ENCODE peak calls at places on chromosome 10, in seven cellular contexts. K, I, V, H, U, S and Z are unnamed samples.

GRCh38 chr10:52818019-52818418 is 45.4 kb upstream of the MBL2 start:
- DNase-seq in I (no peak), V (peak; percentile 90), H (peak; percentile 65), U (peak; percentile 67), K (peak; percentile 59), S (no peak), Z (peak; percentile 46)

GRCh38 chr10:118501171-118501570 is 94.3 kb downstream of the PRLHR start:
- DNase-seq in U (no peak), K (no peak), I (no peak), V (no peak), S (peak; percentile 10), H (no peak), Z (no peak)

GRCh38 chr10:30493609-30494530 is 59.9 kb downstream of the MAP3K8 start:
- DNase-seq in U (peak; percentile 96), S (no peak), H (peak; percentile 53), V (peak; percentile 12), I (no peak), K (peak; percentile 66), Z (no peak)

GRCh38 chr10:44060719-44061118 is 324.2 kb downstream of the CXCL12 start:
- DNase-seq in H (no peak), S (no peak), K (no peak), I (no peak), U (no peak), V (no peak), Z (no peak)

GRCh38 chr10:114716811-114717404 is 58.8 kb upstream of the ABLIM1 start:
- DNase-seq in I (no peak), U (peak; percentile 63), S (no peak), V (no peak), H (no peak), K (peak; percentile 28), Z (no peak)

GRCh38 chr10:33005322-33006282 is 47.6 kb upstream of the ITGB1 start:
- DNase-seq in U (peak; percentile 99), S (peak; percentile 73), I (peak; percentile 85), V (peak; percentile 94), K (peak; percentile 98), H (peak; percentile 96), Z (peak; percentile 18)

GRCh38 chr10:49008056-49008455 is 68.4 kb upstream of the LRRC18 start:
- DNase-seq in U (no peak), V (no peak), H (no peak), S (no peak), I (no peak), K (no peak), Z (no peak)

GRCh38 chr10:116190883-116191282 is 82.1 kb downstream of the GFRA1 start:
- DNase-seq in U (no peak), K (no peak), I (no peak), H (no peak), V (no peak), S (no peak), Z (no peak)

GRCh38 chr10:17062493-17063487 is 66.8 kb downstream of the CUBN start:
- DNase-seq in H (peak; percentile 95), U (peak; percentile 75), K (peak; percentile 88), V (peak; percentile 89), I (no peak), S (no peak), Z (no peak)

GRCh38 chr10:35336921-35337741 is 822 bp downstream of the CCNY start:
- DNase-seq in V (peak; percentile 55), S (peak; percentile 73), I (peak; percentile 39), H (peak; percentile 48), K (no peak), U (peak; percentile 42), Z (peak; percentile 37)

GRCh38 chr10:73953665-73954064 is 42.7 kb downstream of the PLAU start:
- DNase-seq in H (peak; percentile 97), V (no peak), U (peak; percentile 80), K (no peak), I (no peak), S (no peak), Z (no peak)

GRCh38 chr10:132257271-132257670 is 50.5 kb downstream of the STK32C start:
- DNase-seq in H (no peak), V (no peak), K (peak; percentile 46), I (no peak), U (no peak), S (no peak), Z (no peak)

GRCh38 chr10:132882069-132882468 is 60.3 kb downstream of the CFAP46 start:
- DNase-seq in V (no peak), K (no peak), S (no peak), I (no peak), H (no peak), U (no peak), Z (no peak)

GRCh38 chr10:97590082-97590747 is 694 bp downstream of the C10orf62 start:
- DNase-seq in H (no peak), U (no peak), I (no peak), K (no peak), S (no peak), V (no peak), Z (no peak)

GRCh38 chr10:125205431-125205830 is 45.1 kb upstream of the CTBP2 start:
- DNase-seq in U (no peak), S (no peak), H (no peak), K (no peak), I (no peak), V (no peak), Z (no peak)

GRCh38 chr10:26215534-26215922 is 1.0 kb upstream of the GAD2 start:
- DNase-seq in I (no peak), V (no peak), S (no peak), K (no peak), U (no peak), H (no peak), Z (no peak)

GRCh38 chr10:34599401-34599800 is 215.7 kb downstream of the PARD3 start:
- DNase-seq in V (no peak), U (no peak), H (no peak), I (no peak), K (peak; percentile 24), S (no peak), Z (no peak)

GRCh38 chr10:6221971-6222751 is 19.4 kb downstream of the PFKFB3 start:
- DNase-seq in U (no peak), K (peak; percentile 29), I (no peak), S (no peak), V (no peak), H (peak; percentile 59), Z (no peak)

GRCh38 chr10:28587270-28587969 is 54.5 kb downstream of the WAC start:
- DNase-seq in U (peak; percentile 18), I (no peak), H (peak; percentile 38), S (no peak), V (no peak), K (peak; percentile 58), Z (no peak)

GRCh38 chr10:30182191-30183075 is 123.0 kb upstream of the JCAD start:
- DNase-seq in U (peak; percentile 96), K (peak; percentile 90), I (no peak), S (no peak), H (peak; percentile 92), V (peak; percentile 74), Z (no peak)

GRCh38 chr10:7085913-7086589 is 324.8 kb downstream of the SFMBT2 start:
- DNase-seq in K (peak; percentile 72), U (peak; percentile 8), H (peak; percentile 88), V (peak; percentile 84), S (no peak), I (peak; percentile 59), Z (no peak)

GRCh38 chr10:69333205-69333604 is 54.9 kb downstream of the HK1 start:
- DNase-seq in H (peak; percentile 78), S (peak; percentile 60), K (no peak), I (peak; percentile 81), V (peak; percentile 96), U (peak; percentile 99), Z (no peak)

GRCh38 chr10:36494386-36494785 is 631.0 kb upstream of the ANKRD30A start:
- DNase-seq in K (peak; percentile 87), S (no peak), I (no peak), V (no peak), U (no peak), H (peak; percentile 83), Z (no peak)

GRCh38 chr10:3868274-3868669 is 83.3 kb upstream of the KLF6 start:
- DNase-seq in U (peak; percentile 62), K (no peak), H (no peak), I (no peak), S (no peak), V (no peak), Z (no peak)

GRCh38 chr10:30124706-30125105 is 65.3 kb upstream of the JCAD start:
- DNase-seq in I (no peak), U (no peak), V (no peak), H (no peak), S (no peak), K (no peak), Z (no peak)

GRCh38 chr10:87660484-87661133 is 931 bp downstream of the PAPSS2 start:
- DNase-seq in K (peak; percentile 79), I (no peak), U (peak; percentile 23), V (no peak), S (no peak), H (peak; percentile 85), Z (no peak)

GRCh38 chr10:59807629-59808620 is 54.7 kb upstream of the MRLN start:
- DNase-seq in S (no peak), U (no peak), I (no peak), H (no peak), V (no peak), K (no peak), Z (no peak)

GRCh38 chr10:132296671-132297443 is 10.9 kb downstream of the STK32C start:
- DNase-seq in U (no peak), H (no peak), V (no peak), K (no peak), S (no peak), I (peak; percentile 22), Z (no peak)

GRCh38 chr10:51007781-51008180 is 66.5 kb upstream of the PRKG1 start:
- DNase-seq in V (no peak), S (no peak), H (peak; percentile 60), I (no peak), K (peak; percentile 75), U (no peak), Z (no peak)
- H2BK5ac ChIP-seq in V (no peak overlapping the region), S (no peak overlapping the region), H (no peak overlapping the region), I (no peak overlapping the region), K (no peak overlapping the region), U (no peak overlapping the region), Z (no peak overlapping the region)

GRCh38 chr10:120548210-120548609 is 91.2 kb downstream of the PLPP4 start:
- DNase-seq in H (no peak), U (no peak), I (no peak), K (no peak), S (no peak), V (no peak), Z (no peak)
- H2BK5ac ChIP-seq in H (no peak overlapping the region), U (no peak overlapping the region), I (no peak overlapping the region), K (no peak overlapping the region), S (no peak overlapping the region), V (no peak overlapping the region), Z (no peak overlapping the region)

GRCh38 chr10:123990889-123991288 is 99.3 kb upstream of the CPXM2 start:
- DNase-seq in I (no peak), S (no peak), U (no peak), K (no peak), H (no peak), V (no peak), Z (no peak)
- H2BK5ac ChIP-seq in I (no peak overlapping the region), S (no peak overlapping the region), U (no peak overlapping the region), K (no peak overlapping the region), H (no peak overlapping the region), V (no peak overlapping the region), Z (no peak overlapping the region)

GRCh38 chr10:81949283-81949682 is 74.3 kb downstream of the NRG3 start:
- DNase-seq in V (peak; percentile 6), S (no peak), I (no peak), U (no peak), K (no peak), H (no peak), Z (no peak)

DNA sequence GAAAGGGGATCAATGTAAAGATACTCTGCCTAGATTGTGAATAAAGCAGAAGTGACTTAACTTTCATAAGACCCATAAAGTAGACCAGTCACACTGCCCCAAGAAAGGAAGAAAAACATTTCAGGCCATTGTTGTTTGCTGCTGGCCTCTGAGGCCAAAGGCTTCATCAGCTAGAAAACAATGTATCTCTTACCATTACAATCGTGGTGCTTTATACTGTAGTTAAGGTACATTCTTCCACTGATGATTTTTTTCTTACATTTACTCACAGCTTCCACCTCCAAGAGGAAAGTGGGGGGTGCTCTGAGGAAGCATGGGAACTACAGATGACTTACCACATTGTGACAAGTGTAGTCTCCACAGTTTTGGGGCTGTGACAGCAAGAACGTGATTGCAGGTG is 68.6 kb downstream of the NRG3 start:
- DNase-seq in S (no peak), I (no peak), U (no peak), H (no peak), V (no peak), K (no peak), Z (no peak)
- H2BK5ac ChIP-seq in S (peak overlapping the region; percentile 58), I (no peak overlapping the region), U (no peak overlapping the region), H (no peak overlapping the region), V (no peak overlapping the region), K (no peak overlapping the region), Z (no peak overlapping the region)